ENCODE peak calls at places on chromosome 12, in seven cellular contexts. U is mucosa of descending colon; L is left lung; R is GM13977; A is Kasumi-1; Z is endothelial cell; O is CD8-positive, alpha-beta memory T cell. X is an unnamed sample.

GRCh38 chr12:108691995-108692808 is 39.1 kb downstream of the CORO1C start:
- DNase-seq in U (peak), L (peak), R (no peak), A (no peak), Z (no peak), O (no peak), X (no peak)

GRCh38 chr12:59077153-59077930 is 157.0 kb upstream of the LRIG3 start:
- DNase-seq in U (no peak), L (no peak), R (no peak), A (no peak), Z (no peak), O (no peak), X (no peak)

GRCh38 chr12:69070319-69071090 is 137.5 kb upstream of the CPM start:
- DNase-seq in U (no peak), L (peak), R (peak), A (peak), Z (peak), O (peak), X (peak)

GRCh38 chr12:55072093-55072492 is 52.3 kb downstream of the NEUROD4 start:
- DNase-seq in U (peak), L (peak), R (peak), A (peak), Z (peak), O (peak), X (peak)

GRCh38 chr12:5556946-5557673 is 125.2 kb downstream of the NTF3 start:
- DNase-seq in U (no peak), L (no peak), R (no peak), A (no peak), Z (no peak), O (no peak), X (no peak)

GRCh38 chr12:67572492-67572891 is 76.1 kb upstream of the DYRK2 start:
- DNase-seq in U (no peak), L (no peak), R (no peak), A (no peak), Z (no peak), O (no peak), X (no peak)

GRCh38 chr12:12788675-12789368 is 3.4 kb downstream of the APOLD1 start:
- DNase-seq in U (no peak), L (peak), R (peak), A (peak), Z (peak), O (peak), X (peak)

GRCh38 chr12:64082866-64083268 is 139.2 kb downstream of the KICS2 start:
- DNase-seq in U (peak), L (no peak), R (no peak), A (no peak), Z (no peak), O (no peak), X (no peak)

GRCh38 chr12:79648872-79649271 is 41.9 kb downstream of the PAWR start:
- DNase-seq in U (no peak), L (no peak), R (no peak), A (no peak), Z (no peak), O (no peak), X (no peak)

GRCh38 chr12:131965073-131965472 is 15.3 kb downstream of the EP400 start:
- DNase-seq in U (no peak), L (no peak), R (no peak), A (no peak), Z (no peak), O (no peak), X (no peak)

GRCh38 chr12:1811281-1811947 is 9.0 kb upstream of the LRTM2 start:
- DNase-seq in U (peak), L (peak), R (no peak), A (peak), Z (no peak), O (peak), X (no peak)

GRCh38 chr12:52857500-52857899 is 8.7 kb upstream of the KRT78 start:
- DNase-seq in U (no peak), L (no peak), R (no peak), A (no peak), Z (no peak), O (no peak), X (no peak)

GRCh38 chr12:100668939-100669536 is 95.6 kb downstream of the GAS2L3 start:
- DNase-seq in U (peak), L (peak), R (peak), A (peak), Z (peak), O (peak), X (peak)

GRCh38 chr12:3669594-3669993 is 83.3 kb downstream of the CRACR2A start:
- DNase-seq in U (no peak), L (no peak), R (no peak), A (no peak), Z (no peak), O (no peak), X (no peak)

X was measured in Karpas-422.